ENCODE peak calls at places on chromosomes 6 and 20, in eight cellular contexts. V, N, P, T, O, R, X and C are unnamed samples.
A peak's percentile ranks its signal among the peaks of the same experiment; 100 is the strongest.

GRCh38 chr6:109389650-109390274 is 7.5 kb upstream of the CD164 start:
- DNase-seq in O (no peak), T (no peak), X (no peak), P (peak; percentile 40), V (no peak), N (no peak), R (no peak), C (no peak)

GRCh38 chr6:119182404-119182803 is 103.9 kb upstream of the FAM184A start:
- DNase-seq in N (no peak), P (no peak), R (no peak), V (no peak), T (no peak), X (no peak), O (no peak), C (no peak)

GRCh38 chr6:3294921-3295871 is 36.4 kb downstream of the PSMG4 start:
- DNase-seq in N (no peak), R (peak; percentile 22), P (no peak), O (no peak), T (peak; percentile 13), V (no peak), X (no peak), C (peak; percentile 12)

GRCh38 chr6:145731432-145731831 is 3.9 kb downstream of the EPM2A start:
- DNase-seq in R (no peak), X (no peak), O (no peak), N (no peak), P (no peak), T (no peak), V (peak; percentile 7), C (no peak)

GRCh38 chr6:153210083-153210482 is 79.0 kb upstream of the RGS17 start:
- DNase-seq in R (no peak), V (no peak), P (peak; percentile 79), O (no peak), T (no peak), X (no peak), N (no peak), C (no peak)

GRCh38 chr20:50783390-50783789 is 11.5 kb upstream of the BCAS4 start:
- DNase-seq in X (no peak), V (no peak), O (no peak), R (no peak), P (no peak), N (no peak), T (no peak), C (no peak)

GRCh38 chr6:108868551-108869145 is 20.4 kb downstream of the ARMC2 start:
- DNase-seq in O (no peak), R (no peak), X (peak; percentile 47), V (no peak), T (no peak), N (no peak), P (no peak), C (no peak)

GRCh38 chr20:41848180-41848579 is 230.0 kb upstream of the CHD6 start:
- DNase-seq in N (no peak), P (no peak), V (no peak), T (peak; percentile 15), O (no peak), R (no peak), X (no peak), C (no peak)

GRCh38 chr6:170036916-170037315 is 254.0 kb downstream of the DLL1 start:
- DNase-seq in N (no peak), O (no peak), P (no peak), T (no peak), R (no peak), X (no peak), V (no peak), C (peak; percentile 9)

GRCh38 chr6:336159-337114 is 44.1 kb downstream of the DUSP22 start:
- DNase-seq in X (peak; percentile 12), P (no peak), N (peak; percentile 57), T (no peak), O (no peak), R (no peak), V (no peak), C (no peak)

GRCh38 chr6:163965426-163966348 is 551.2 kb downstream of the QKI start:
- DNase-seq in V (no peak), N (no peak), R (peak; percentile 4), X (peak; percentile 41), O (peak; percentile 51), T (peak; percentile 53), P (peak; percentile 12), C (no peak)